ENCODE peak calls at places on chromosomes 13 and 19, in eight cellular contexts. B is AG10803; L is ecto neural progenitor cell; M is activated naive CD8-positive, alpha-beta T cell treated with anti-CD3 and anti-CD28 coated beads, Interleukin-2, amount 50 U/mL, for 24 hours; C is GM04503; R is pulmonary artery endothelial cell; V is Panc1; N is stimulated activated CD4-positive, alpha-beta T cell treated with anti-CD3 and anti-CD28 coated beads, Interleukin-12 subunit alpha, Interleukin-12 subunit beta, amount 100 ng/mL, for 4 hours. J is an unnamed sample.

GRCh38 chr13:109897988-109898623 is 111.7 kb upstream of the IRS2 start:
- DNase-seq in B (peak), L (no peak), M (no peak), C (no peak), R (no peak), V (no peak), N (no peak), J (no peak)

GRCh38 chr13:111390522-111391270 is 70.3 kb downstream of the TEX29 start:
- DNase-seq in B (no peak), L (peak), M (no peak), C (no peak), R (no peak), V (no peak), N (no peak), J (no peak)

GRCh38 chr13:90003566-90003965 is 1343.9 kb upstream of the MIR17HG start:
- DNase-seq in B (no peak), L (no peak), M (no peak), C (no peak), R (no peak), V (no peak), N (no peak), J (no peak)

GRCh38 chr19:1511318-1511988 is 1.4 kb downstream of the ADAMTSL5 start:
- DNase-seq in B (no peak), L (no peak), M (no peak), C (no peak), R (no peak), V (no peak), N (no peak), J (no peak)

GRCh38 chr19:18763674-18764590 is 27.2 kb downstream of the COMP start:
- DNase-seq in B (peak), L (no peak), M (no peak), C (peak), R (no peak), V (no peak), N (no peak), J (peak)

GRCh38 chr13:33745370-33746324 is 72.3 kb upstream of the RFC3 start:
- DNase-seq in B (no peak), L (no peak), M (no peak), C (no peak), R (no peak), V (no peak), N (no peak), J (no peak)

GRCh38 chr13:100230813-100231575 is 142.1 kb downstream of the PCCA start:
- DNase-seq in B (no peak), L (no peak), M (no peak), C (no peak), R (no peak), V (no peak), N (no peak), J (no peak)

GRCh38 chr19:13887529-13887928 is 10.6 kb downstream of the NANOS3 start:
- DNase-seq in B (peak), L (no peak), M (no peak), C (no peak), R (no peak), V (no peak), N (no peak), J (no peak)

GRCh38 chr19:51589511-51589910 is 18.4 kb downstream of the ZNF175 start:
- DNase-seq in B (no peak), L (no peak), M (no peak), C (no peak), R (no peak), V (no peak), N (no peak), J (no peak)

GRCh38 chr19:54473071-54473941 is at the start of gene CDC42EP5:
- DNase-seq in B (peak), L (peak), M (peak), C (peak), R (peak), V (no peak), N (no peak), J (peak)

GRCh38 chr13:94195715-94196114 is 283.8 kb downstream of the DCT start:
- DNase-seq in B (peak), L (no peak), M (no peak), C (peak), R (no peak), V (no peak), N (no peak), J (peak)

GRCh38 chr19:23440207-23440606 is 44.9 kb upstream of the ZNF91 start:
- DNase-seq in B (no peak), L (no peak), M (no peak), C (no peak), R (no peak), V (no peak), N (no peak), J (no peak)

GRCh38 chr13:100721885-100722512 is 47.4 kb upstream of the TMTC4 start:
- DNase-seq in B (peak), L (no peak), M (peak), C (no peak), R (peak), V (peak), N (peak), J (peak)

GRCh38 chr19:3556978-3557460 is 367 bp downstream of the MFSD12 start:
- DNase-seq in B (no peak), L (peak), M (peak), C (no peak), R (no peak), V (no peak), N (peak), J (no peak)

GRCh38 chr19:36001605-36002004 is 6.6 kb downstream of the SDHAF1 start:
- DNase-seq in B (no peak), L (no peak), M (no peak), C (no peak), R (no peak), V (no peak), N (no peak), J (no peak)

GRCh38 chr19:46431824-46432223 is 3.1 kb upstream of the PNMA8C start:
- DNase-seq in B (no peak), L (no peak), M (peak), C (no peak), R (no peak), V (no peak), N (no peak), J (no peak)

GRCh38 chr19:44602071-44602470 is 11.3 kb upstream of the IGSF23 start:
- DNase-seq in B (no peak), L (no peak), M (no peak), C (no peak), R (no peak), V (no peak), N (no peak), J (no peak)

GRCh38 chr19:4566402-4567051 is 7.0 kb upstream of the SEMA6B start:
- DNase-seq in B (no peak), L (no peak), M (no peak), C (no peak), R (no peak), V (no peak), N (no peak), J (no peak)

GRCh38 chr19:45076029-45076850 is at the start of gene ZNF296:
- DNase-seq in B (no peak), L (peak), M (peak), C (no peak), R (no peak), V (no peak), N (peak), J (no peak)

GRCh38 chr19:4503224-4504170 is 14.8 kb downstream of the PLIN4 start:
- DNase-seq in B (no peak), L (no peak), M (no peak), C (no peak), R (no peak), V (no peak), N (no peak), J (no peak)

GRCh38 chr13:62061751-62062150 is 646.1 kb upstream of the PCDH20 start:
- DNase-seq in B (no peak), L (no peak), M (no peak), C (no peak), R (no peak), V (no peak), N (no peak), J (no peak)